ENCODE peak calls at places on chromosome 9, in nine cellular contexts. One of them, this sample, is unnamed.

GRCh38 chr9:83166369-83166768 is 103.4 kb upstream of the RASEF start:
- DNase-seq in IMR-90: no peak
- DNase-seq in spleen: no peak
- DNase-seq in body of pancreas: peak
- DNase-seq in Peyer's patch: no peak
- DNase-seq in sigmoid colon: no peak
- DNase-seq in uterus: no peak
- DNase-seq in tibial nerve: no peak
- DNase-seq in A549: no peak
- DNase-seq in this sample: no peak

GRCh38 chr9:89497978-89498844 is at the start of gene SEMA4D:
- DNase-seq in IMR-90: peak
- DNase-seq in spleen: peak
- DNase-seq in body of pancreas: peak
- DNase-seq in Peyer's patch: peak
- DNase-seq in sigmoid colon: peak
- DNase-seq in uterus: peak
- DNase-seq in tibial nerve: peak
- DNase-seq in A549: peak
- DNase-seq in this sample: no peak

GRCh38 chr9:69326261-69326660 is 1.2 kb downstream of the ENTREP1 start:
- DNase-seq in IMR-90: no peak
- DNase-seq in spleen: no peak
- DNase-seq in body of pancreas: no peak
- DNase-seq in Peyer's patch: no peak
- DNase-seq in sigmoid colon: no peak
- DNase-seq in uterus: no peak
- DNase-seq in tibial nerve: no peak
- DNase-seq in A549: no peak
- DNase-seq in this sample: peak

GRCh38 chr9:77131411-77131810 is 45.9 kb upstream of the VPS13A start:
- DNase-seq in IMR-90: no peak
- DNase-seq in spleen: no peak
- DNase-seq in body of pancreas: no peak
- DNase-seq in Peyer's patch: no peak
- DNase-seq in sigmoid colon: no peak
- DNase-seq in uterus: no peak
- DNase-seq in tibial nerve: no peak
- DNase-seq in A549: no peak
- DNase-seq in this sample: no peak

GRCh38 chr9:91495450-91495849 is 71.8 kb upstream of the NFIL3 start:
- DNase-seq in IMR-90: peak
- DNase-seq in spleen: no peak
- DNase-seq in body of pancreas: no peak
- DNase-seq in Peyer's patch: no peak
- DNase-seq in sigmoid colon: no peak
- DNase-seq in uterus: no peak
- DNase-seq in tibial nerve: no peak
- DNase-seq in A549: no peak
- DNase-seq in this sample: no peak

GRCh38 chr9:19471737-19472648 is 63.2 kb downstream of the ACER2 start:
- DNase-seq in IMR-90: peak
- DNase-seq in spleen: peak
- DNase-seq in body of pancreas: peak
- DNase-seq in Peyer's patch: peak
- DNase-seq in sigmoid colon: peak
- DNase-seq in uterus: peak
- DNase-seq in tibial nerve: no peak
- DNase-seq in A549: peak
- DNase-seq in this sample: peak

GRCh38 chr9:5178126-5178805 is 7.2 kb downstream of the INSL6 start:
- DNase-seq in IMR-90: no peak
- DNase-seq in spleen: no peak
- DNase-seq in body of pancreas: no peak
- DNase-seq in Peyer's patch: no peak
- DNase-seq in sigmoid colon: no peak
- DNase-seq in uterus: no peak
- DNase-seq in tibial nerve: no peak
- DNase-seq in A549: no peak
- DNase-seq in this sample: no peak

GRCh38 chr9:122127396-122127798 is 32.2 kb downstream of the NDUFA8 start:
- DNase-seq in IMR-90: no peak
- DNase-seq in spleen: no peak
- DNase-seq in body of pancreas: no peak
- DNase-seq in Peyer's patch: no peak
- DNase-seq in sigmoid colon: peak
- DNase-seq in uterus: no peak
- DNase-seq in tibial nerve: no peak
- DNase-seq in A549: no peak
- DNase-seq in this sample: no peak

GRCh38 chr9:130935660-130936271 is 3.3 kb downstream of the FIBCD1 start:
- DNase-seq in IMR-90: peak
- DNase-seq in spleen: no peak
- DNase-seq in body of pancreas: no peak
- DNase-seq in Peyer's patch: no peak
- DNase-seq in sigmoid colon: no peak
- DNase-seq in uterus: no peak
- DNase-seq in tibial nerve: no peak
- DNase-seq in A549: no peak
- DNase-seq in this sample: no peak

GRCh38 chr9:16023466-16023865 is 470.6 kb downstream of the CCDC171 start:
- DNase-seq in IMR-90: peak
- DNase-seq in spleen: no peak
- DNase-seq in body of pancreas: no peak
- DNase-seq in Peyer's patch: no peak
- DNase-seq in sigmoid colon: no peak
- DNase-seq in uterus: no peak
- DNase-seq in tibial nerve: no peak
- DNase-seq in A549: no peak
- DNase-seq in this sample: no peak

GRCh38 chr9:93569775-93570174 is 6.6 kb upstream of the PHF2 start:
- DNase-seq in IMR-90: no peak
- DNase-seq in spleen: no peak
- DNase-seq in body of pancreas: no peak
- DNase-seq in Peyer's patch: no peak
- DNase-seq in sigmoid colon: no peak
- DNase-seq in uterus: no peak
- DNase-seq in tibial nerve: no peak
- DNase-seq in A549: no peak
- DNase-seq in this sample: no peak

GRCh38 chr9:34709196-34709978 is 549 bp downstream of the CCL21 start:
- DNase-seq in IMR-90: no peak
- DNase-seq in spleen: no peak
- DNase-seq in body of pancreas: no peak
- DNase-seq in Peyer's patch: no peak
- DNase-seq in sigmoid colon: no peak
- DNase-seq in uterus: no peak
- DNase-seq in tibial nerve: no peak
- DNase-seq in A549: no peak
- DNase-seq in this sample: no peak

GRCh38 chr9:82183181-82183860 is 194.7 kb downstream of the SPATA31D1 start:
- DNase-seq in IMR-90: no peak
- DNase-seq in spleen: no peak
- DNase-seq in body of pancreas: no peak
- DNase-seq in Peyer's patch: no peak
- DNase-seq in sigmoid colon: no peak
- DNase-seq in uterus: no peak
- DNase-seq in tibial nerve: no peak
- DNase-seq in A549: no peak
- DNase-seq in this sample: no peak

GRCh38 chr9:19127881-19128719 is 808 bp upstream of the PLIN2 start:
- DNase-seq in IMR-90: no peak
- DNase-seq in spleen: peak
- DNase-seq in body of pancreas: peak
- DNase-seq in Peyer's patch: peak
- DNase-seq in sigmoid colon: peak
- DNase-seq in uterus: peak
- DNase-seq in tibial nerve: peak
- DNase-seq in A549: no peak
- DNase-seq in this sample: peak

DNA sequence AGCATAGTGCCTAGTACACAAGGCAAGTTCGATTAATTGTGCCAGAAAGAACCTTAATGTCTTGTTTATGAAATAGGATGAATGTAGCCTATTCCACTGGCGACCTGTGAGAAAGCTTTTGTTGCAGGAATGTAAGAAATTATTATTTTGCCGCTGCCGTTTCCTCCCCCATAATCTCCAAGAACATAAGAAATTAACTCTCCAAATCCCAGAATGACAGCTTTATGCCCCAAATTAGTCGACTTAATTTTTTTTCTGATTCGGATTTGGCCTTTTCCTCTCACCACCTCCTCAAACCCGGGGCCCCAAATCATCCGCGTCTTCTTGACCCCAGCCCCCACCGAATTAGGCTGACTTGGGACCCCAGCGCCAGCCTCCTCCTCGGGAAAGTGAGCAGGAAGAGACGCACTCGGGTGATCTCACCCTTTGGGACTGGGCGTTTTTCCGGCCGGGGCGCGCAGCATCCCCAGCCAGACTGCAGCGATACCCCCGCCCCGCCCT is 685 bp upstream of the SPTAN1 start:
- DNase-seq in IMR-90: no peak
- DNase-seq in spleen: no peak
- DNase-seq in body of pancreas: no peak
- DNase-seq in Peyer's patch: no peak
- DNase-seq in sigmoid colon: no peak
- DNase-seq in uterus: no peak
- DNase-seq in tibial nerve: no peak
- DNase-seq in A549: no peak
- DNase-seq in this sample: no peak
- H3K4me3 ChIP-seq in IMR-90: peak
- H3K4me3 ChIP-seq in spleen: peak
- H3K4me3 ChIP-seq in body of pancreas: peak
- H3K4me3 ChIP-seq in Peyer's patch: peak
- H3K4me3 ChIP-seq in sigmoid colon: peak
- H3K4me3 ChIP-seq in uterus: peak
- H3K4me3 ChIP-seq in tibial nerve: peak
- H3K4me3 ChIP-seq in A549: peak
- H3K4me3 ChIP-seq in this sample: peak

GRCh38 chr9:2663486-2663885 is 41.9 kb downstream of the VLDLR start:
- DNase-seq in IMR-90: no peak
- DNase-seq in spleen: no peak
- DNase-seq in body of pancreas: no peak
- DNase-seq in Peyer's patch: no peak
- DNase-seq in sigmoid colon: no peak
- DNase-seq in uterus: no peak
- DNase-seq in tibial nerve: no peak
- DNase-seq in A549: no peak
- DNase-seq in this sample: peak

GRCh38 chr9:2664675-2665065 is 43.1 kb downstream of the VLDLR start:
- DNase-seq in IMR-90: no peak
- DNase-seq in spleen: no peak
- DNase-seq in body of pancreas: no peak
- DNase-seq in Peyer's patch: no peak
- DNase-seq in sigmoid colon: no peak
- DNase-seq in uterus: no peak
- DNase-seq in tibial nerve: no peak
- DNase-seq in A549: no peak
- DNase-seq in this sample: no peak

GRCh38 chr9:2662496-2662895 is 40.9 kb downstream of the VLDLR start:
- DNase-seq in IMR-90: no peak
- DNase-seq in spleen: no peak
- DNase-seq in body of pancreas: peak
- DNase-seq in Peyer's patch: no peak
- DNase-seq in sigmoid colon: no peak
- DNase-seq in uterus: no peak
- DNase-seq in tibial nerve: no peak
- DNase-seq in A549: no peak
- DNase-seq in this sample: no peak

GRCh38 chr9:2666569-2666968 is 45.0 kb downstream of the VLDLR start:
- DNase-seq in IMR-90: no peak
- DNase-seq in spleen: no peak
- DNase-seq in body of pancreas: no peak
- DNase-seq in Peyer's patch: no peak
- DNase-seq in sigmoid colon: no peak
- DNase-seq in uterus: no peak
- DNase-seq in tibial nerve: no peak
- DNase-seq in A549: no peak
- DNase-seq in this sample: no peak

GRCh38 chr9:2663886-2664674 is 42.5 kb downstream of the VLDLR start:
- DNase-seq in IMR-90: no peak
- DNase-seq in spleen: no peak
- DNase-seq in body of pancreas: no peak
- DNase-seq in Peyer's patch: no peak
- DNase-seq in sigmoid colon: no peak
- DNase-seq in uterus: no peak
- DNase-seq in tibial nerve: no peak
- DNase-seq in A549: no peak
- DNase-seq in this sample: no peak
- TF ChIP-seq POLR2A in IMR-90: no peak
- TF ChIP-seq POLR2A in spleen: no peak
- TF ChIP-seq POLR2A in body of pancreas: no peak
- TF ChIP-seq POLR2A in Peyer's patch: no peak
- TF ChIP-seq POLR2A in sigmoid colon: no peak
- TF ChIP-seq POLR2A in uterus: no peak
- TF ChIP-seq POLR2A in tibial nerve: no peak
- TF ChIP-seq POLR2A in A549: no peak
- TF ChIP-seq POLR2A in this sample: no peak

DNA sequence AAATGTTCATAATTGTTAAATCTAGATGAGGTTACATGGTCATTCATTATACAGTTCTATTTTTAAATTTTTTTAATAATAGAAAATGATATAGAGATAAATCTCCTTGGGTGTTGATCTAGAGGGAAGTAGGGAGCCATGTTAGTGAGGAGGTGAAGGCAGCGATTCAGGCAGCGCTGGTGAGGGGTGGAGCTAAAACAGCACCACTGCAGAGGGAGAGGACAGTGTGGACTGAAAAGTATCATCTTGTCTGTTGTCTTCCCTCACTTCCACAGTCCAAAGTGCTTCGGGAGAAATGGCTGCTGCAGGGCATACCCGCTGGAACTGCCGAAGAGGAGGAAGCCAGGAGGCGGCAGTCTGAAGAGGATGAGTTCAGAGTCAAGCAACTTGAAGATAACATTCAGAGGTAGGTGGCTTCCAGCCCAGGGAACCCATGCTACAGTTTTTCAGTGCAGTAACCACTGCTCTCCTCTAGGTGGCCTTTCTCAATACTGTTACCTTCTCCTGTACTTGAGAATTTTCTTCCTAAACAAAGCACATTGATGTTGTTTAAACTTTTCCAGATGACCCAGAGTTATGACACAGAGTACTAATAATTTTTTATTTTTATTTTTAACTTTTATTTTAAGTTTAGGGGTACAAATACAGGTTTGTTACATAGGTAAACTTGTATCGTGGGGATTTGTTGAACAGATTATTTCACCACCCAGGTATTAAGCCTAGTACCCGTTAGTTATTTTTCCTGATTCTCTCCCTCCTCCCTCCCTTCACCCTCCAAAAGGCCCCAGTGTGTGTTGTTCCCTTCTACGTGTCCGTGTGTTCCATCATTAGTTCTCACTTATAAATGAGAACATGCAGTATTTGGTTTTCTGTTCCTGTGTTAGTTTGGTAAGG is 100.5 kb downstream of the PALM2AKAP2 start:
- DNase-seq in IMR-90: peak
- DNase-seq in spleen: no peak
- DNase-seq in body of pancreas: no peak
- DNase-seq in Peyer's patch: no peak
- DNase-seq in sigmoid colon: no peak
- DNase-seq in uterus: no peak
- DNase-seq in tibial nerve: no peak
- DNase-seq in A549: peak
- DNase-seq in this sample: no peak
- TF ChIP-seq CTCF in IMR-90: peak
- TF ChIP-seq CTCF in spleen: peak
- TF ChIP-seq CTCF in body of pancreas: no peak
- TF ChIP-seq CTCF in Peyer's patch: peak
- TF ChIP-seq CTCF in sigmoid colon: no peak
- TF ChIP-seq CTCF in uterus: no peak
- TF ChIP-seq CTCF in tibial nerve: peak
- TF ChIP-seq CTCF in A549: peak
- TF ChIP-seq CTCF in this sample: peak

GRCh38 chr9:112755675-112756074 is 5.1 kb downstream of the SNX30 start:
- DNase-seq in IMR-90: peak
- DNase-seq in spleen: no peak
- DNase-seq in body of pancreas: no peak
- DNase-seq in Peyer's patch: no peak
- DNase-seq in sigmoid colon: no peak
- DNase-seq in uterus: no peak
- DNase-seq in tibial nerve: no peak
- DNase-seq in A549: no peak
- DNase-seq in this sample: no peak
- H3K4me3 ChIP-seq in IMR-90: no peak
- H3K4me3 ChIP-seq in spleen: no peak
- H3K4me3 ChIP-seq in body of pancreas: no peak
- H3K4me3 ChIP-seq in Peyer's patch: no peak
- H3K4me3 ChIP-seq in sigmoid colon: no peak
- H3K4me3 ChIP-seq in uterus: no peak
- H3K4me3 ChIP-seq in tibial nerve: no peak
- H3K4me3 ChIP-seq in A549: no peak
- H3K4me3 ChIP-seq in this sample: no peak

This sample was measured in heart left ventricle.